ENCODE peak calls at places on chromosome 5, in eight cellular contexts. S is T-helper 17 cell; Q is amygdala; K is renal cortical epithelial cell; B is tibial artery; N is stimulated activated CD8-positive, alpha-beta memory T cell treated with anti-CD3 and anti-CD28 coated beads, Interleukin-15, amount 100 ng/mL, for 1 hour; W is Kasumi-1; I is DMS153. M is an unnamed sample.

GRCh38 chr5:73974871-73975351 is 348.9 kb downstream of the ARHGEF28 start:
- DNase-seq in Q (no peak), W (no peak), K (no peak), S (no peak), I (no peak), B (no peak), N (no peak), M (no peak)

GRCh38 chr5:159976921-159977320 is 32.0 kb upstream of the TTC1 start:
- DNase-seq in S (no peak), N (no peak), I (no peak), K (no peak), W (no peak), Q (no peak), B (no peak), M (no peak)

GRCh38 chr5:151449836-151450235 is 2.4 kb downstream of the SLC36A1 start:
- DNase-seq in W (no peak), I (no peak), K (no peak), Q (no peak), S (no peak), B (no peak), N (no peak), M (no peak)

GRCh38 chr5:32304622-32305021 is 8.1 kb downstream of the MTMR12 start:
- DNase-seq in S (no peak), I (no peak), B (no peak), K (no peak), Q (peak; percentile 14), W (peak; percentile 88), N (no peak), M (no peak)

GRCh38 chr5:124906339-124907097 is 160.1 kb upstream of the ZNF608 start:
- DNase-seq in N (no peak), S (no peak), K (peak; percentile 87), B (peak; percentile 87), Q (peak; percentile 82), W (peak; percentile 86), I (peak; percentile 47), M (peak; percentile 37)

GRCh38 chr5:1203968-1204692 is 2.7 kb downstream of the SLC6A19 start:
- DNase-seq in B (no peak), S (peak; percentile 3), N (no peak), W (no peak), K (no peak), I (no peak), Q (no peak), M (no peak)

GRCh38 chr5:126597156-126597555 is 2.1 kb upstream of the ALDH7A1 start:
- DNase-seq in K (peak; percentile 64), B (no peak), S (no peak), N (no peak), I (no peak), W (no peak), Q (no peak), M (no peak)

GRCh38 chr5:172646716-172647285 is 5.7 kb downstream of the NEURL1B start:
- DNase-seq in Q (no peak), K (no peak), S (no peak), W (no peak), B (peak; percentile 79), N (no peak), I (no peak), M (no peak)

GRCh38 chr5:109964136-109964535 is 274.4 kb downstream of the MAN2A1 start:
- DNase-seq in W (no peak), I (no peak), K (peak; percentile 75), S (no peak), B (no peak), N (no peak), Q (no peak), M (no peak)

GRCh38 chr5:1515921-1516571 is 7.7 kb downstream of the LPCAT1 start:
- DNase-seq in B (peak; percentile 50), S (peak; percentile 1), W (no peak), N (no peak), Q (no peak), K (peak; percentile 90), I (no peak), M (no peak)

GRCh38 chr5:139848508-139849100 is 53.0 kb downstream of the PSD2 start:
- DNase-seq in K (no peak), S (no peak), B (peak; percentile 69), Q (no peak), N (no peak), W (no peak), I (no peak), M (no peak)

GRCh38 chr5:154214236-154215106 is 23.9 kb downstream of the GALNT10 start:
- DNase-seq in N (no peak), I (no peak), B (no peak), W (no peak), K (peak; percentile 81), Q (no peak), S (no peak), M (no peak)

GRCh38 chr5:159734366-159734765 is 181.9 kb upstream of the ADRA1B start:
- DNase-seq in N (no peak), S (no peak), B (no peak), K (no peak), W (no peak), I (no peak), Q (no peak), M (no peak)

GRCh38 chr5:42952575-42952974 is 87.5 kb downstream of the ANXA2R start:
- DNase-seq in Q (no peak), S (no peak), B (no peak), W (no peak), K (no peak), N (no peak), I (no peak), M (no peak)

GRCh38 chr5:76942581-76942980 is 10.3 kb upstream of the CRHBP start:
- DNase-seq in K (peak; percentile 13), S (no peak), W (no peak), B (no peak), I (no peak), Q (peak; percentile 15), N (no peak), M (no peak)

GRCh38 chr5:155935723-155936122 is 391.2 kb upstream of the SGCD start:
- DNase-seq in I (no peak), S (no peak), Q (no peak), K (no peak), W (no peak), N (no peak), B (no peak), M (no peak)

GRCh38 chr5:61159841-61160240 is 2.4 kb downstream of the SMIM15 start:
- DNase-seq in K (no peak), N (no peak), Q (no peak), W (peak; percentile 60), I (no peak), S (no peak), B (no peak), M (no peak)

GRCh38 chr5:1300581-1301083 is 5.8 kb upstream of the TERT start:
- DNase-seq in S (no peak), B (peak; percentile 53), K (no peak), I (no peak), W (no peak), N (no peak), Q (no peak), M (no peak)

GRCh38 chr5:55540024-55540423 is 5.3 kb upstream of the PLPP1 start:
- DNase-seq in Q (no peak), K (no peak), W (no peak), N (no peak), S (no peak), B (no peak), I (no peak), M (no peak)

GRCh38 chr5:17317499-17317898 is 100.1 kb downstream of the BASP1 start:
- DNase-seq in K (no peak), S (no peak), Q (no peak), N (no peak), W (peak; percentile 87), I (no peak), B (no peak), M (no peak)

GRCh38 chr5:180375955-180376354 is 22.8 kb upstream of the GFPT2 start:
- DNase-seq in W (no peak), Q (no peak), I (no peak), N (no peak), B (no peak), K (no peak), S (no peak), M (no peak)

GRCh38 chr5:40210705-40211104 is 469.0 kb upstream of the PTGER4 start:
- DNase-seq in Q (no peak), B (no peak), K (no peak), S (no peak), W (no peak), N (no peak), I (no peak), M (no peak)

GRCh38 chr5:120479066-120479465 is 15.0 kb downstream of the PRR16 start:
- DNase-seq in B (no peak), Q (no peak), K (no peak), S (no peak), W (no peak), I (no peak), N (no peak), M (no peak)

GRCh38 chr5:1895771-1896420 is 13.2 kb upstream of the IRX4 start:
- DNase-seq in S (no peak), W (no peak), N (no peak), K (no peak), B (no peak), Q (no peak), I (no peak), M (no peak)

GRCh38 chr5:33978307-33978706 is 6.2 kb downstream of the SLC45A2 start:
- DNase-seq in S (no peak), I (no peak), N (no peak), K (no peak), B (no peak), W (no peak), Q (no peak), M (no peak)

GRCh38 chr5:74355456-74355855 is 285.1 kb downstream of the ENC1 start:
- DNase-seq in Q (no peak), K (no peak), S (no peak), W (no peak), B (no peak), N (no peak), I (no peak), M (no peak)

GRCh38 chr5:149153751-149154610 is 12.7 kb downstream of the ABLIM3 start:
- DNase-seq in W (no peak), I (peak; percentile 39), S (no peak), B (peak; percentile 76), N (no peak), Q (no peak), K (peak; percentile 90), M (no peak)

GRCh38 chr5:125198270-125198974 is 452.0 kb upstream of the ZNF608 start:
- DNase-seq in B (no peak), S (no peak), I (peak; percentile 79), K (peak; percentile 52), W (no peak), Q (peak; percentile 87), N (no peak), M (peak; percentile 57)

GRCh38 chr5:155402927-155403645 is 389.5 kb downstream of the KIF4B start:
- DNase-seq in B (no peak), K (no peak), S (no peak), I (peak; percentile 68), Q (no peak), W (no peak), N (no peak), M (no peak)

GRCh38 chr5:131524431-131524830 is 110.6 kb downstream of the RAPGEF6 start:
- DNase-seq in Q (no peak), B (no peak), N (no peak), W (no peak), I (no peak), S (no peak), K (no peak), M (no peak)

GRCh38 chr5:115816226-115817042 is at the start of gene CDO1:
- DNase-seq in K (no peak), Q (peak; percentile 83), S (no peak), N (no peak), B (peak; percentile 74), W (peak; percentile 27), I (no peak), M (peak; percentile 81)

M was measured in tibial nerve.